ENCODE peak calls at places on chromosome 18, in four cellular contexts. Z, E, G and C are unnamed samples.

GRCh38 chr18:9574473-9575115 is 39.8 kb downstream of the PPP4R1 start:
- DNase-seq in Z (no peak), E (no peak), G (no peak), C (no peak)

GRCh38 chr18:63775166-63775730 is at the start of gene SERPINB7:
- DNase-seq in Z (no peak), E (peak; percentile 71), G (no peak), C (peak; percentile 83)

GRCh38 chr18:79302120-79302519 is 93.6 kb upstream of the NFATC1 start:
- DNase-seq in Z (no peak), E (no peak), G (no peak), C (no peak)

GRCh38 chr18:22226801-22227200 is 57.4 kb downstream of the GATA6 start:
- DNase-seq in Z (no peak), E (no peak), G (no peak), C (no peak)

GRCh38 chr18:63701952-63702351 is 808 bp upstream of the SERPINB11 start:
- DNase-seq in Z (no peak), E (no peak), G (no peak), C (no peak)

GRCh38 chr18:51767293-51767692 is 569.8 kb upstream of the MEX3C start:
- DNase-seq in Z (no peak), E (no peak), G (no peak), C (no peak)

GRCh38 chr18:22024924-22025323 is 144.5 kb upstream of the GATA6 start:
- DNase-seq in Z (no peak), E (no peak), G (no peak), C (no peak)

GRCh38 chr18:44229693-44230108 is 451.0 kb upstream of the SETBP1 start:
- DNase-seq in Z (peak; percentile 52), E (no peak), G (peak; percentile 31), C (no peak)

GRCh38 chr18:13570856-13571495 is 155.4 kb downstream of the FAM210A start:
- DNase-seq in Z (no peak), E (no peak), G (no peak), C (no peak)

GRCh38 chr18:51622676-51623075 is 425.2 kb upstream of the MEX3C start:
- DNase-seq in Z (no peak), E (no peak), G (no peak), C (no peak)

GRCh38 chr18:44920441-44920840 is 239.8 kb downstream of the SETBP1 start:
- DNase-seq in Z (no peak), E (no peak), G (no peak), C (no peak)

GRCh38 chr18:62033756-62034155 is 140.9 kb upstream of the RNF152 start:
- DNase-seq in Z (no peak), E (no peak), G (no peak), C (no peak)

GRCh38 chr18:79875931-79876461 is 75.5 kb downstream of the SLC66A2 start:
- DNase-seq in Z (peak; percentile 54), E (no peak), G (peak; percentile 55), C (no peak)

GRCh38 chr18:34085140-34085739 is 139.5 kb downstream of the NOL4 start:
- DNase-seq in Z (no peak), E (no peak), G (no peak), C (no peak)

GRCh38 chr18:53305471-53305870 is 919.0 kb downstream of the MBD2 start:
- DNase-seq in Z (no peak), E (no peak), G (no peak), C (no peak)

GRCh38 chr18:44564922-44565321 is 115.8 kb upstream of the SETBP1 start:
- DNase-seq in Z (no peak), E (no peak), G (no peak), C (no peak)

GRCh38 chr18:46035701-46036680 is 36.1 kb downstream of the PSTPIP2 start:
- DNase-seq in Z (no peak), E (no peak), G (no peak), C (no peak)

GRCh38 chr18:46061796-46062195 is 10.3 kb downstream of the PSTPIP2 start:
- DNase-seq in Z (no peak), E (no peak), G (no peak), C (no peak)

GRCh38 chr18:50614838-50615237 is 55.0 kb downstream of the MAPK4 start:
- DNase-seq in Z (peak; percentile 70), E (no peak), G (no peak), C (peak; percentile 83)

GRCh38 chr18:35063875-35064274 is 22.7 kb downstream of the MAPRE2 start:
- DNase-seq in Z (no peak), E (no peak), G (no peak), C (no peak)

GRCh38 chr18:29651121-29651675 is 1391.3 kb downstream of the DSC3 start:
- DNase-seq in Z (no peak), E (no peak), G (no peak), C (peak; percentile 73)

GRCh38 chr18:44654555-44654954 is 26.1 kb upstream of the SETBP1 start:
- DNase-seq in Z (no peak), E (no peak), G (no peak), C (peak; percentile 82)

GRCh38 chr18:22169011-22169888 is at the start of gene GATA6:
- DNase-seq in Z (peak; percentile 96), E (peak; percentile 70), G (peak; percentile 97), C (peak; percentile 59)

GRCh38 chr18:60872434-60872833 is 460.8 kb upstream of the CDH20 start:
- DNase-seq in Z (no peak), E (no peak), G (no peak), C (no peak)
- H3K27ac ChIP-seq in Z (no peak overlapping the region), E (no peak overlapping the region), G (no peak overlapping the region), C (no peak overlapping the region)

GRCh38 chr18:48319796-48320638 is 89.2 kb downstream of the ZBTB7C start:
- DNase-seq in Z (peak; percentile 48), E (no peak), G (no peak), C (no peak)
- H3K27ac ChIP-seq in Z (no peak overlapping the region), E (no peak overlapping the region), G (no peak overlapping the region), C (no peak overlapping the region)

GRCh38 chr18:2587788-2588187 is 16.4 kb downstream of the NDC80 start:
- DNase-seq in Z (no peak), E (no peak), G (no peak), C (no peak)
- H3K27ac ChIP-seq in Z (no peak overlapping the region), E (no peak overlapping the region), G (no peak overlapping the region), C (no peak overlapping the region)

GRCh38 chr18:58321986-58322385 is 278.0 kb downstream of the NEDD4L start:
- DNase-seq in Z (no peak), E (no peak), G (peak; percentile 56), C (peak; percentile 68)
- H3K27ac ChIP-seq in Z (no peak overlapping the region), E (no peak overlapping the region), G (peak overlapping the region; percentile 63), C (peak overlapping the region; percentile 37)

GRCh38 chr18:56003651-56004050 is 415.7 kb upstream of the TCF4 start:
- DNase-seq in Z (no peak), E (no peak), G (no peak), C (no peak)
- H3K27ac ChIP-seq in Z (no peak overlapping the region), E (no peak overlapping the region), G (no peak overlapping the region), C (no peak overlapping the region)

DNA sequence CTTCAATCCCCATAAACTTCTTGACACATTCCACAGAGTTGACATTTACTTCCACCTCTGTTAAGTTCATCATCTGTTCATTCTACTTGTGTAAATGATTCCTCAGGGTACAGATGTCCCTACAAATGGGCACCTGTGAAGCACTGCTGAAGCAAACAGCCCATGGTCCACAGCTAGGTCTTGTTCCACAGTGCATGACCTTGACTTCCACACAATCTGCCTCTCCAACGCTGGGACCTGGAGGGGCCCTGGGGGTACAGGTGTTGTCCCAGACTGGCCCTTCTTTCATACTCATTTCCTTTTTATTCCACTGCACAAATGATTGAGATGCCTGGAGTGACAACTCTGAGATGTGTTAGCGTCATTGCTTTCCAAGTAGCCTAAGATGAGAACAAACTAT is 31.3 kb downstream of the PIEZO2 start:
- DNase-seq in Z (no peak), E (no peak), G (no peak), C (no peak)
- H3K27ac ChIP-seq in Z (no peak overlapping the region), E (no peak overlapping the region), G (no peak overlapping the region), C (no peak overlapping the region)

DNA sequence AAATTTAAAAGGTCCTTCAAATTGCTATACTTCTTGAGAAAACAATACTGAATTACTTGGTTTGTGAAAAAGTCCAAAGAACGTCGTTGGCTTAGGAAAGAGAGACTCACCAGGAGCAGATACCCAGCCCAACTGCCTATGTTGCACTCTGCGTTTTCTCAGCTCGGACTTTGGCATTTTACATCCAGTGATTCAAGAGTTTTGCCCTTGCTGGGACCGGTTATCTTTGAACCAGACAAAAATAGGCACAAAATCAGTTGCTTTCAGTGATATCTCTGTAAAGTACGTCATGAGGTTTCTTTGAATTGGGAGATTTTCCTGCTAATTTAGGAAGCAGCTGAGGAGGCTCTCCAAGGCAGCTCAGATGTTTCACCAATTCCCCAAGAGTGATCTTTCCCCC is 29.3 kb downstream of the FHOD3 start:
- DNase-seq in Z (no peak), E (no peak), G (no peak), C (no peak)
- H3K27ac ChIP-seq in Z (no peak overlapping the region), E (no peak overlapping the region), G (no peak overlapping the region), C (no peak overlapping the region)